ENCODE peak calls at places on chromosome 12, in five cellular contexts. P is thoracic aorta, F is dorsolateral prefrontal cortex, Q is foreskin keratinocyte, A is OCI-LY7. D is an unnamed sample.

GRCh38 chr12:9721394-9722092 is 11.4 kb downstream of the CLECL1 start:
- DNase-seq in P (no peak), F (no peak), Q (peak), A (peak), D (no peak)

GRCh38 chr12:80472912-80473500 is 29.0 kb downstream of the PTPRQ start:
- DNase-seq in P (no peak), F (no peak), Q (peak), A (peak), D (no peak)

GRCh38 chr12:13005649-13006048 is 5.6 kb upstream of the HEBP1 start:
- DNase-seq in P (no peak), F (no peak), Q (no peak), A (no peak), D (no peak)

GRCh38 chr12:109999983-110000505 is 814 bp downstream of the ANKRD13A start:
- DNase-seq in P (no peak), F (no peak), Q (no peak), A (peak), D (no peak)

GRCh38 chr12:132095520-132096409 is 48.4 kb downstream of the DDX51 start:
- DNase-seq in P (no peak), F (no peak), Q (no peak), A (no peak), D (no peak)

GRCh38 chr12:578743-579449 is 84.3 kb downstream of the NINJ2 start:
- DNase-seq in P (no peak), F (no peak), Q (no peak), A (no peak), D (no peak)

GRCh38 chr12:48973084-48973483 is 1.5 kb upstream of the WNT10B start:
- DNase-seq in P (no peak), F (no peak), Q (no peak), A (no peak), D (no peak)

GRCh38 chr12:89636054-89636775 is 72.4 kb downstream of the ATP2B1 start:
- DNase-seq in P (no peak), F (no peak), Q (peak), A (no peak), D (no peak)

GRCh38 chr12:80222261-80222660 is 122.9 kb downstream of the OTOGL start:
- DNase-seq in P (no peak), F (no peak), Q (no peak), A (no peak), D (no peak)

GRCh38 chr12:118979763-118980406 is 1.5 kb upstream of the SRRM4 start:
- DNase-seq in P (no peak), F (peak), Q (no peak), A (peak), D (no peak)

GRCh38 chr12:12018454-12018853 is 52.3 kb upstream of the BCL2L14 start:
- DNase-seq in P (no peak), F (no peak), Q (no peak), A (no peak), D (no peak)

GRCh38 chr12:92134638-92135274 is 10.9 kb downstream of the BTG1 start:
- DNase-seq in P (no peak), F (no peak), Q (no peak), A (no peak), D (no peak)

GRCh38 chr12:116265361-116266128 is 11.9 kb downstream of the MED13L start:
- DNase-seq in P (no peak), F (no peak), Q (no peak), A (no peak), D (no peak)

GRCh38 chr12:95231190-95231589 is 13.6 kb downstream of the VEZT start:
- DNase-seq in P (no peak), F (no peak), Q (no peak), A (no peak), D (no peak)

GRCh38 chr12:96034631-96035282 is 630 bp downstream of the LTA4H start:
- DNase-seq in P (no peak), F (peak), Q (peak), A (peak), D (no peak)

GRCh38 chr12:111454716-111455447 is 49.2 kb downstream of the SH2B3 start:
- DNase-seq in P (no peak), F (no peak), Q (no peak), A (no peak), D (no peak)

GRCh38 chr12:131020326-131020725 is 66.6 kb downstream of the ADGRD1 start:
- DNase-seq in P (no peak), F (no peak), Q (no peak), A (no peak), D (no peak)

GRCh38 chr12:74538491-74539258 is 1.0 kb downstream of the ATXN7L3B start:
- DNase-seq in P (no peak), F (no peak), Q (no peak), A (peak), D (peak)

GRCh38 chr12:7629465-7629864 is 36.2 kb downstream of the APOBEC1 start:
- DNase-seq in P (no peak), F (no peak), Q (no peak), A (no peak), D (no peak)

GRCh38 chr12:44389038-44389437 is 487.1 kb downstream of the NELL2 start:
- DNase-seq in P (no peak), F (no peak), Q (no peak), A (no peak), D (no peak)

GRCh38 chr12:100661300-100661951 is 87.9 kb downstream of the GAS2L3 start:
- DNase-seq in P (no peak), F (no peak), Q (no peak), A (no peak), D (no peak)

GRCh38 chr12:14775652-14776020 is 27.6 kb downstream of the WBP11 start:
- DNase-seq in P (no peak), F (no peak), Q (no peak), A (no peak), D (no peak)

GRCh38 chr12:50634379-50634778 is 129.5 kb upstream of the ATF1 start:
- DNase-seq in P (no peak), F (no peak), Q (no peak), A (no peak), D (no peak)

GRCh38 chr12:121145221-121145620 is 12.5 kb downstream of the P2RX7 start:
- DNase-seq in P (no peak), F (no peak), Q (no peak), A (no peak), D (no peak)
- H3K27ac ChIP-seq in P (peak), F (peak), Q (no peak), A (no peak), D (no peak)

GRCh38 chr12:120795441-120796178 is 70.0 kb downstream of the ACADS start:
- DNase-seq in P (no peak), F (no peak), Q (no peak), A (no peak), D (no peak)
- TF ChIP-seq CTCF in P (no peak), F (no peak), Q (no peak), A (no peak), D (no peak)

DNA sequence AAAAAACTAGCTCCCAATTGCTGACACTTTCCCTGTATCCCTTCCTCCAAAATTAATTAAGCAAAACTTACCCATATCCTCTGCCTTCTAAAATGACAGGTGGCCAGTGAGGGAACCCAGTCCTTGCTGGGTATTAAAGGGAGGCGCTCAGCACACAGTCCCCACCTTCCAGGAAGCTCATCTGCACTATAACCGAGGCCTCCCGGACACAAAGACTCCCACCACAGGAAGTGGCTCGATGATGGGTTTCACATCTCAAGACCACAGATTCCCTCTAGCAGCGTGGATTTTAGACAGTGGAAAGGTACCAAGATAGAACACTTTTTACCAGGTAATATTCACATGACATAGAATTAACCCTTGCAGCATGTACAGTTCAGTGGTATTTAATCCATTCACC is 126.8 kb upstream of the NCOR2 start:
- DNase-seq in P (no peak), F (no peak), Q (no peak), A (peak), D (no peak)
- H3K27ac ChIP-seq in P (no peak), F (no peak), Q (no peak), A (no peak), D (no peak)

GRCh38 chr12:52506858-52507715 is 13.1 kb downstream of the KRT5 start:
- DNase-seq in P (no peak), F (no peak), Q (no peak), A (peak), D (no peak)
- TF ChIP-seq CTCF in P (peak), F (peak), Q (peak), A (peak), D (peak)

DNA sequence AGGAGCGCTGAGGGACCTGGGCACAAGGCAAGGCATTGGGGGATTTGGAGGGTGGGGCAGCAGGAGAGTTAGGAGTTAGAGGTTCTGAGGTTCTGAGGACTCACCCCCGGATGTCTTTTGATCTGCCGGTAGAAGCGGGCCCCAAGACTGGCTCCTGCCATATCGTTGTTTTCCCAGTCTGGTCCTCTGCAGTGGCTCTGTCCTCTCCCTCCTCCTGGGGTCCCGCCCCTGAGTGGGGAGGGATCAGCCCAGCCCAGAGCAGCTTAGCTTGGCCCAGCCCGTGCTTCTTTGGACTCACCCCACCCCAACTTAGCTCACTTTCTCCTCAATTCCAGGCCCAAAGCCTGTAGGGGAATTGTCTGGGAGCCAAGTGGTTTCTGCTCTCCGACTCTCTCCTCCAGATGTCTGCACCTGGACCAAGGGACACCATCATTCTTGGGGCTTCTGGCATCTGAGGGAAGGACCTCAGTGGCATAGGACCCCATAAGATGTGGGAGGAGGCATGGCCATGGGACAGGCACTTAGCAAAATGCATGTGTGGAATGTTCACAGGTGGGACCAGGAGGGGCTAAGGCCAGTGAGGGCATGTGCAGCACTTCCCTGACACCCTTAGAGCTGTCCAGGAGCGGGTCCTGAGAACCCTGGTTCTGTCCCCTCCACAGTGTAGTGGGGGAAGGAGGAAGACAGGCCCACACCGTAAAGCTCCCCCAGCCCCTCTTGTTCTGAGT is 7.6 kb downstream of the SHMT2 start:
- DNase-seq in P (no peak), F (no peak), Q (no peak), A (no peak), D (no peak)
- H3K27ac ChIP-seq in P (peak), F (no peak), Q (no peak), A (no peak), D (no peak)

DNA sequence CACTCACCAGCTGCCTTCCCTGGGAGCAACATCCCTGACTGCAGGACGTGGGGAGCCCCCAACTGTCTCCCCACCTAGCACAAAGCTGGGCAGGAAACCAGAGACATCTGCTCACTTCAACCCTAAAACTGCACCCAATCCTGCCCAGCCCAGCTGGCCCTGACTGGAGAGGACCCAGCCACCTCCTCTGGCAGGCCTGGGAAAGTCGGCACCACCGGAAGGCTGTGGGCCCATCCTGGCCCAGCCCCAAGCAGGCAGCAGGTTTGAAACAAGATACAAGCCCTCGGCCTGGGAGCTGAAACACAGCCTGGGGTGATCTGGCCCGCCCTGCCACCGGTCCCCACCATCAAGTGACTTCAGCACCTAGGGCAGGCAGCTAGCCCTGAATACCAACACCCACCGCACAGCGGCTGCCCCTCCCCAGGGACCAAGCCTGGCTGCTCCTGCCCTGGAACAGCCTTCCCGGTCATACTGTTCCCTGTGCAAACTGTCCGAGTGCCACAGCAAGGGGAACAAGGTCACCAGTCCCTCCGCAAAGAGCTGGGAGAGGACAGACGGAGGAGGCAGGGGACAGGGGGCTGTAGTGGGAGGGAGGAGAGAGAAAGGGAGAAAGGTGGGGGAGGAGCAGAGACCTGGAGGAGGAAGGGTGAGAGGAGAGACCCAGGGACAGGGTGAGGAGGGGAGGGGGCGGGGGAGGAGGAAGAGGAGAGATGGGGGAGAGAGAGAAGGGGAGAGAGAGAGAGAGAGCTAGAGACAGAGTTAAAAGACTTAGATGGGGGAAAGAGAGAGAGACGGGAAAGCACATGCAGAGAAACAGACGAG is 115.7 kb downstream of the RFLNA start:
- DNase-seq in P (no peak), F (peak), Q (no peak), A (no peak), D (no peak)
- TF ChIP-seq CTCF in P (no peak), F (no peak), Q (no peak), A (no peak), D (no peak)

D was measured in CD4-positive, alpha-beta T cell.